ENCODE peak calls at places on chromosomes 2 and 18, in four cellular contexts. One of them, this sample, is unnamed.

GRCh38 chr18:27366151-27366550 is 181.0 kb upstream of the CHST9 start:
- DNase-seq in Ammon's horn: no peak
- DNase-seq in naive thymus-derived CD8-positive, alpha-beta T cell: no peak
- DNase-seq in T-helper 17 cell: no peak
- DNase-seq in this sample: no peak

GRCh38 chr2:187075106-187076070 is 226.4 kb upstream of the ZSWIM2 start:
- DNase-seq in Ammon's horn: no peak
- DNase-seq in naive thymus-derived CD8-positive, alpha-beta T cell: no peak
- DNase-seq in T-helper 17 cell: no peak
- DNase-seq in this sample: no peak

GRCh38 chr2:171531291-171531690 is 9.0 kb downstream of the CYBRD1 start:
- DNase-seq in Ammon's horn: no peak
- DNase-seq in naive thymus-derived CD8-positive, alpha-beta T cell: no peak
- DNase-seq in T-helper 17 cell: no peak
- DNase-seq in this sample: no peak

GRCh38 chr2:30234180-30234971 is 3.0 kb downstream of the LBH start:
- DNase-seq in Ammon's horn: no peak
- DNase-seq in naive thymus-derived CD8-positive, alpha-beta T cell: no peak
- DNase-seq in T-helper 17 cell: no peak
- DNase-seq in this sample: no peak

GRCh38 chr2:238290079-238290478 is 1.7 kb upstream of the PER2 start:
- DNase-seq in Ammon's horn: peak; percentile 71
- DNase-seq in naive thymus-derived CD8-positive, alpha-beta T cell: no peak
- DNase-seq in T-helper 17 cell: no peak
- DNase-seq in this sample: no peak

GRCh38 chr2:144402282-144402681 is 117.6 kb downstream of the ZEB2 start:
- DNase-seq in Ammon's horn: peak; percentile 78
- DNase-seq in naive thymus-derived CD8-positive, alpha-beta T cell: no peak
- DNase-seq in T-helper 17 cell: no peak
- DNase-seq in this sample: no peak

GRCh38 chr18:35407871-35408481 is 30.8 kb upstream of the ZNF396 start:
- DNase-seq in Ammon's horn: peak; percentile 86
- DNase-seq in naive thymus-derived CD8-positive, alpha-beta T cell: no peak
- DNase-seq in T-helper 17 cell: peak; percentile 28
- DNase-seq in this sample: peak; percentile 71

GRCh38 chr18:76351961-76352581 is 143.0 kb downstream of the ZNF516 start:
- DNase-seq in Ammon's horn: peak; percentile 42
- DNase-seq in naive thymus-derived CD8-positive, alpha-beta T cell: no peak
- DNase-seq in T-helper 17 cell: no peak
- DNase-seq in this sample: no peak

GRCh38 chr2:96342085-96342484 is 6.5 kb downstream of the NCAPH start:
- DNase-seq in Ammon's horn: no peak
- DNase-seq in naive thymus-derived CD8-positive, alpha-beta T cell: no peak
- DNase-seq in T-helper 17 cell: peak; percentile 40
- DNase-seq in this sample: peak; percentile 71